ENCODE peak calls at places on chromosomes 4 and X, in five cellular contexts. E, V, K, R and Y are unnamed samples. For H3K36me3, the result is how much of the 10 kb centered on the place peaks cover.

GRCh38 chr4:78061939-78062603 is 4.9 kb downstream of the FRAS1 start:
- DNase-seq in E (peak), V (no peak), K (no peak), R (no peak), Y (no peak)

GRCh38 chr4:23324291-23324690 is 565.6 kb downstream of the PPARGC1A start:
- DNase-seq in R (peak), K (no peak), E (peak), V (no peak), Y (no peak)

GRCh38 chr4:175536852-175537453 is 275.1 kb downstream of the GPM6A start:
- DNase-seq in E (peak), V (peak), R (peak), K (no peak), Y (peak)

GRCh38 chr4:143386812-143387211 is 50.1 kb downstream of the GAB1 start:
- DNase-seq in V (no peak), E (no peak), K (no peak), R (no peak), Y (no peak)

GRCh38 chr4:129344058-129344457 is 248.1 kb downstream of the C4orf33 start:
- DNase-seq in K (no peak), R (peak), V (peak), E (peak), Y (no peak)

GRCh38 chr4:61950625-61951024 is 750.5 kb downstream of the ADGRL3 start:
- DNase-seq in R (no peak), E (no peak), V (no peak), K (no peak), Y (no peak)

GRCh38 chrX:20019672-20020365 is 29.0 kb upstream of the BCLAF3 start:
- DNase-seq in K (no peak), R (no peak), E (no peak), V (no peak), Y (no peak)

GRCh38 chr4:93184093-93184492 is 644.5 kb upstream of the ATOH1 start:
- DNase-seq in E (no peak), K (no peak), V (no peak), R (no peak), Y (no peak)

GRCh38 chrX:71912156-71912555 is 1.5 kb downstream of the NHSL2 start:
- DNase-seq in K (no peak), E (no peak), V (no peak), R (no peak), Y (no peak)

GRCh38 chr4:12411072-12411471 is 982.4 kb upstream of the HS3ST1 start:
- DNase-seq in E (no peak), K (no peak), R (peak), V (no peak), Y (no peak)

GRCh38 chr4:168651374-168651773 is 154.5 kb downstream of the PALLD start:
- DNase-seq in E (no peak), K (no peak), V (no peak), R (no peak), Y (no peak)

GRCh38 chrX:46653482-46653881 is 79.9 kb downstream of the CHST7 start:
- DNase-seq in E (no peak), R (peak), K (no peak), V (no peak), Y (no peak)

GRCh38 chrX:11724122-11725017 is 33.7 kb upstream of the MSL3 start:
- DNase-seq in E (peak), R (peak), V (no peak), K (no peak), Y (no peak)

GRCh38 chrX:19627081-19627480 is 111.8 kb upstream of the MAP3K15 start:
- DNase-seq in R (no peak), V (no peak), K (peak), E (no peak), Y (no peak)

GRCh38 chr4:141388483-141388882 is 167.8 kb downstream of the ZNF330 start:
- DNase-seq in R (peak), V (no peak), K (no peak), E (peak), Y (no peak)

GRCh38 chr4:142350886-142351285 is 495.2 kb downstream of the INPP4B start:
- DNase-seq in V (no peak), E (no peak), R (peak), K (no peak), Y (no peak)

GRCh38 chr4:141302926-141303325 is 82.2 kb downstream of the ZNF330 start:
- DNase-seq in E (no peak), K (no peak), V (no peak), R (no peak), Y (no peak)

GRCh38 chr4:32840461-32841189 is 2120.5 kb downstream of the PCDH7 start:
- DNase-seq in K (no peak), R (no peak), E (no peak), V (no peak), Y (no peak)

GRCh38 chr4:47668810-47669408 is 169.0 kb downstream of the CORIN start:
- DNase-seq in R (peak), E (peak), V (peak), K (no peak), Y (peak)

GRCh38 chrX:11597479-11597878 is 68.2 kb downstream of the ARHGAP6 start:
- DNase-seq in E (no peak), V (no peak), R (peak), K (no peak), Y (no peak)

GRCh38 chrX:43350935-43351334 is 305.2 kb upstream of the MAOA start:
- DNase-seq in K (no peak), E (no peak), V (no peak), R (no peak), Y (no peak)

GRCh38 chr4:120843840-120844527 is 78.5 kb downstream of the PRDM5 start:
- DNase-seq in V (no peak), R (no peak), E (no peak), K (no peak), Y (no peak)

GRCh38 chrX:120365320-120365719 is 3.4 kb downstream of the ATP1B4 start:
- DNase-seq in K (peak), E (no peak), V (no peak), R (peak), Y (no peak)

GRCh38 chr4:166481014-166481507 is 608.0 kb downstream of the TLL1 start:
- DNase-seq in R (no peak), K (no peak), V (no peak), E (no peak), Y (no peak)

GRCh38 chr4:53863163-53863562 is 201.2 kb downstream of the CHIC2 start:
- DNase-seq in R (peak), E (no peak), V (no peak), K (peak), Y (no peak)

GRCh38 chr4:8774071-8774470 is 97.6 kb downstream of the HMX1 start:
- DNase-seq in V (no peak), K (no peak), R (no peak), E (no peak), Y (no peak)

GRCh38 chr4:143357161-143357845 is 20.6 kb downstream of the GAB1 start:
- DNase-seq in V (no peak), E (peak), R (no peak), K (no peak), Y (no peak)

GRCh38 chr4:149765630-149766029 is 50.0 kb downstream of the IQCM start:
- DNase-seq in E (peak), V (no peak), K (no peak), R (peak), Y (no peak)

GRCh38 chr4:108060686-108061321 is 71.1 kb downstream of the HADH start:
- DNase-seq in V (no peak), E (no peak), R (no peak), K (no peak), Y (no peak)

GRCh38 chr4:57110635-57111546 is 706 bp upstream of the IGFBP7 start:
- DNase-seq in R (peak), K (no peak), E (peak), V (no peak), Y (peak)

GRCh38 chr4:128871948-128872347 is 62.4 kb downstream of the JADE1 start:
- DNase-seq in E (peak), K (no peak), V (no peak), R (peak), Y (no peak)

GRCh38 chrX:73851014-73852009 is 288.3 kb downstream of the CHIC1 start:
- DNase-seq in V (no peak), R (no peak), E (peak), K (peak), Y (peak)

GRCh38 chr4:107552306-107552705 is 167.7 kb downstream of the PAPSS1 start:
- DNase-seq in K (no peak), R (no peak), E (peak), V (no peak), Y (no peak)

GRCh38 chr4:151468715-151469696 is 60.0 kb downstream of the FHIP1A start:
- DNase-seq in E (peak), K (no peak), R (no peak), V (no peak), Y (no peak)

GRCh38 chr4:166128452-166128851 is 255.4 kb downstream of the TLL1 start:
- DNase-seq in E (peak), K (no peak), R (peak), V (no peak), Y (no peak)

GRCh38 chr4:7765676-7766075 is 174.0 kb downstream of the AFAP1 start:
- DNase-seq in R (no peak), V (no peak), E (no peak), K (no peak), Y (no peak)

GRCh38 chr4:7763106-7763505 is 176.6 kb downstream of the AFAP1 start:
- DNase-seq in E (no peak), R (no peak), V (no peak), K (no peak), Y (no peak)

GRCh38 chr4:7764466-7764865 is 175.2 kb downstream of the AFAP1 start:
- DNase-seq in K (no peak), E (no peak), V (no peak), R (no peak), Y (no peak)

GRCh38 chr4:7762376-7763040 is 177.2 kb downstream of the AFAP1 start:
- DNase-seq in R (no peak), E (no peak), K (no peak), V (no peak), Y (no peak)

DNA sequence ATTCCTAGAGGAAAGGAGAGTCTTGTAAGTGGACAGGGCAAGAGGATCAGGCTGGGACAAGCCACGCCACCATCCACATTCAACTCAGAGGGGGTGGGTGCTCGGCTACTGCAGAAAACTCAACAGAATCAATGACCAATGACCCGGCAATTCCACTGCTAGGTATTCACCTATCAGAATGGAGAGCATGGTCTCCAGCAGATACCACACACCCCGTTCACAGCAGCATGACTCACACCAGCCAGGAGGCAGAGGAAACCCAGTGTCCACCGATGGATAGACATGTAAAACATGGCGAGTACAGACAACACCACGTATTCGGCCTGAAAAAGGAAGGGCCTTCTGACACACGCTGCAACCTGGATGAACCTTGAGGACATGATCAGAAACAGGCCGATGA is 175.9 kb downstream of the AFAP1 start:
- DNase-seq in E (peak), V (no peak), R (peak), K (no peak), Y (no peak)
- H3K36me3 ChIP-seq in E (under half), V (under half), R (under half), K (under half), Y (under half)

GRCh38 chrX:103464071-103464773 is 55.1 kb downstream of the RAB40A start:
- DNase-seq in K (no peak), V (peak), E (peak), R (peak), Y (peak)
- H3K4me3 ChIP-seq in K (peak), V (peak), E (peak), R (no peak), Y (peak)

GRCh38 chr4:79241846-79242245 is 84.0 kb downstream of the NAA11 start:
- DNase-seq in K (no peak), E (no peak), R (peak), V (no peak), Y (no peak)
- TF ChIP-seq CTCF in K (no peak), E (no peak), R (no peak), V (peak), Y (peak)

GRCh38 chrX:48997865-48998264 is 4.2 kb downstream of the GRIPAP1 start:
- DNase-seq in R (no peak), E (no peak), V (no peak), K (no peak), Y (no peak)
- H3K36me3 ChIP-seq in R (under half), E (under half), V (under half), K (half or more), Y (under half)

DNA sequence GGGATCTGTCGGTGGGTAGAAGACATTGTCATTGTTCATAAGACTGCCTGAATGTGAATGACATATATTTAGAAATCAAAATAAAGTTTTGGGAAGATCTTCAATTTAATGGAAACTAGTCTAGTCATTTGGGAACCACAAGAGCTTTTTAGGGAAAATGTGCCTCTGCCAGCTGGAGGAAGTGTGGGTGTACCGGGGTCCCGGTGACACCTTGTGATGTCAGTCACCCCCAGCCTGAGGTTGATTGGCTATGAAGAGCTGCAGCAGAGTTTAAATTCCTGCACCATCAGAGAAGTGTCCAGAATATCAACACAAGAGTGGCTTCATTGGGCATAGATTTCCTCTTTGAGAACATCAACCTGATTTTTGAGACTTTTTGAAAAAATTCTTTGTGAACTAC is at the start of gene DMP1:
- DNase-seq in R (no peak), K (no peak), V (no peak), E (no peak), Y (no peak)
- H3K4me3 ChIP-seq in R (no peak), K (no peak), V (no peak), E (no peak), Y (no peak)

GRCh38 chrX:13898084-13898483 is 81.2 kb upstream of the GPM6B start:
- DNase-seq in R (peak), V (no peak), E (peak), K (no peak), Y (no peak)
- TF ChIP-seq CTCF in R (no peak), V (peak), E (peak), K (no peak), Y (peak)

DNA sequence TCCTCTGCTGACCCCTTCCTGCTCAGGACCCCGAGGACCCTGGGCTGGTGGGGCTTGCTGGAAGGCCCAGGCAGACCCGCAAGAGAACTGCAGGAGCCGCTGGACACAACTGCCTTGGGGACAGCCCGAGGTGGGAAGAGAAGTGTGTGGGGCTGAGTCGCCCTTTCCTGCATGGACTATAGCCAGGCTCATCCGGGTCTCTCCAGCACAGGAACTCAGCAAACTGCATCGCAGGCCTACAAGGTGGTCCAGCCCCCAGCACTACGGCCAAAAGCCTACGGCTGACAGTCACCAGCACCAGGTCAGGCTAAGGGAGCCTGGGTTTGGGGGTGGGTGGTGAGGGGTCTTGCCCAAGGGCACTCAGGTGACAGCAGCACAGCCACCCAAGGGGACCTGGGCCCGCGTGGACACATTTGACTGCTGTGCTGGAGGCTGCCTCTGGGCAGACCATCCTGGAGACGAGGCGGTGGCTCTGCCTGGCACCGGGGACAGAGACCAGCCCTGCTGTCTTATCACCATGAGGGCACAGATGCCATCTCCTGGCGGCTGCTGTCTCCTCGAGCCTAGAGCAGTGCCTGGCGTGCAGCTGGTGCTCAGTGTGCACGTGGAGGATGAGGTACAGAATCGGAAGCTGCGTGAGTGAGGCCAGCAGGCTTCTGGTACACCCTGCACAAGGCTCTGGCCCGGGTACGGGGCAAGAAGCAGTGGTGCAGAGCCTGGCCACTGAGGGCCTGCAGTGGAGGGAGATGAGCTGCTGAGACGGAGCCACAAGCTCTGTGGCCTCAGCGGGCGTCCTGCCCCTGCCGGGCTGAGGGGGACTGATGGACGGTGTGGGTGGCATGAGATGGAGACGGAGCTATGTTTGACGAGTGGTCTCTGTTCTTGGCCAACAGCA is 15.1 kb downstream of the LRPAP1 start:
- DNase-seq in R (no peak), K (no peak), E (no peak), V (no peak), Y (no peak)
- H3K36me3 ChIP-seq in R (under half), K (half or more), E (under half), V (under half), Y (half or more)

GRCh38 chr4:139299536-139299935 is 1.8 kb upstream of the NAA15 start:
- DNase-seq in R (no peak), E (peak), K (no peak), V (no peak), Y (no peak)
- H3K4me3 ChIP-seq in R (peak), E (peak), K (peak), V (no peak), Y (no peak)